ENCODE peak calls at places on chromosomes 4 and X, in eight cellular contexts. R is LHCN-M2, X is AG08396, J is DMS53, E is mammary epithelial cell, N is H7, M is ELR, A is GM23338. K is an unnamed sample.
A peak's percentile ranks its signal among the peaks of the same experiment; 100 is the strongest.

GRCh38 chrX:49003696-49004095 is 1.6 kb upstream of the GRIPAP1 start:
- DNase-seq in E (no peak), A (peak; percentile 35), J (peak; percentile 29), N (peak; percentile 65), M (peak; percentile 4), R (no peak), X (no peak), K (no peak)

GRCh38 chr4:47733506-47733905 is 104.4 kb downstream of the CORIN start:
- DNase-seq in N (no peak), J (peak; percentile 50), X (no peak), M (no peak), R (peak; percentile 19), A (no peak), E (no peak), K (no peak)

GRCh38 chrX:126272795-126273497 is 106.9 kb upstream of the DCAF12L2 start:
- DNase-seq in N (no peak), J (no peak), R (no peak), A (peak; percentile 0), X (no peak), M (no peak), E (no peak), K (no peak)

GRCh38 chr4:139685180-139685579 is 19.6 kb downstream of the MGST2 start:
- DNase-seq in M (no peak), R (no peak), E (no peak), N (no peak), A (no peak), J (no peak), X (no peak), K (no peak)

GRCh38 chr4:47373729-47374128 is 89.8 kb downstream of the COMMD8 start:
- DNase-seq in R (no peak), N (no peak), M (peak; percentile 45), E (peak; percentile 2), X (no peak), A (no peak), J (no peak), K (no peak)

GRCh38 chr4:4387531-4388311 is 819 bp downstream of the NSG1 start:
- DNase-seq in E (no peak), R (no peak), N (peak; percentile 81), A (peak; percentile 58), X (no peak), M (no peak), J (peak; percentile 46), K (peak; percentile 67)

GRCh38 chrX:19443886-19444530 is 71.3 kb downstream of the MAP3K15 start:
- DNase-seq in X (no peak), A (no peak), N (no peak), J (peak; percentile 2), E (no peak), R (no peak), M (no peak), K (no peak)

GRCh38 chr4:187608001-187608421 is 387.6 kb upstream of the ZFP42 start:
- DNase-seq in A (no peak), J (no peak), R (peak; percentile 68), M (peak; percentile 78), X (peak; percentile 37), N (no peak), E (peak; percentile 75), K (no peak)

GRCh38 chr4:102143433-102143832 is 201.8 kb downstream of the SLC39A8 start:
- DNase-seq in J (no peak), E (no peak), A (no peak), N (no peak), M (no peak), R (no peak), X (no peak), K (no peak)

GRCh38 chr4:2785613-2786012 is 7.3 kb upstream of the SH3BP2 start:
- DNase-seq in M (no peak), R (peak; percentile 29), N (no peak), J (peak; percentile 52), E (no peak), A (no peak), X (no peak), K (peak; percentile 45)

GRCh38 chrX:65894138-65894537 is 145.7 kb downstream of the VSIG4 start:
- DNase-seq in R (no peak), X (no peak), J (no peak), M (no peak), E (no peak), A (no peak), N (no peak), K (no peak)

GRCh38 chr4:77120888-77121508 is 36.0 kb upstream of the CCNG2 start:
- DNase-seq in M (no peak), E (no peak), A (peak; percentile 46), X (no peak), J (no peak), R (no peak), N (peak; percentile 26), K (no peak)

GRCh38 chrX:31236231-31236630 is 164.4 kb upstream of the FTHL17 start:
- DNase-seq in R (no peak), A (no peak), M (no peak), E (no peak), X (no peak), N (no peak), J (no peak), K (no peak)

GRCh38 chr4:89681219-89681618 is 155.7 kb downstream of the SNCA start:
- DNase-seq in X (no peak), J (peak; percentile 96), N (peak; percentile 29), E (peak; percentile 94), M (no peak), A (peak; percentile 78), R (no peak), K (peak; percentile 92)

K was measured in endodermal cell.